ENCODE peak calls at places on chromosomes 7 and 10, in five cellular contexts. One of them, this sample, is unnamed.

GRCh38 chr7:131604841-131605279 is 48.4 kb upstream of the PODXL start:
- DNase-seq in HL-60: no peak
- DNase-seq in fibroblast of lung: no peak
- DNase-seq in OCI-LY7: no peak
- DNase-seq in kidney epithelial cell: no peak
- DNase-seq in this sample: peak

GRCh38 chr7:136845899-136846465 is 22.5 kb upstream of the CHRM2 start:
- DNase-seq in HL-60: peak
- DNase-seq in fibroblast of lung: peak
- DNase-seq in OCI-LY7: no peak
- DNase-seq in kidney epithelial cell: no peak
- DNase-seq in this sample: no peak

GRCh38 chr10:71036586-71036985 is 148.2 kb upstream of the PCBD1 start:
- DNase-seq in HL-60: no peak
- DNase-seq in fibroblast of lung: no peak
- DNase-seq in OCI-LY7: no peak
- DNase-seq in kidney epithelial cell: no peak
- DNase-seq in this sample: no peak

GRCh38 chr7:48074231-48074654 is 14.8 kb upstream of the UPP1 start:
- DNase-seq in HL-60: no peak
- DNase-seq in fibroblast of lung: no peak
- DNase-seq in OCI-LY7: no peak
- DNase-seq in kidney epithelial cell: no peak
- DNase-seq in this sample: no peak

GRCh38 chr10:12638103-12638502 is 288.8 kb downstream of the CAMK1D start:
- DNase-seq in HL-60: no peak
- DNase-seq in fibroblast of lung: peak
- DNase-seq in OCI-LY7: no peak
- DNase-seq in kidney epithelial cell: no peak
- DNase-seq in this sample: peak

GRCh38 chr10:46556515-46557318 is at the start of gene GPRIN2:
- DNase-seq in HL-60: no peak
- DNase-seq in fibroblast of lung: no peak
- DNase-seq in OCI-LY7: no peak
- DNase-seq in kidney epithelial cell: no peak
- DNase-seq in this sample: no peak

GRCh38 chr7:79420464-79420863 is 33.0 kb downstream of the MAGI2 start:
- DNase-seq in HL-60: no peak
- DNase-seq in fibroblast of lung: peak
- DNase-seq in OCI-LY7: no peak
- DNase-seq in kidney epithelial cell: peak
- DNase-seq in this sample: peak

GRCh38 chr10:76618641-76619040 is 1019.0 kb downstream of the KCNMA1 start:
- DNase-seq in HL-60: no peak
- DNase-seq in fibroblast of lung: no peak
- DNase-seq in OCI-LY7: no peak
- DNase-seq in kidney epithelial cell: peak
- DNase-seq in this sample: no peak

GRCh38 chr10:62045765-62046521 is 144.4 kb downstream of the ARID5B start:
- DNase-seq in HL-60: no peak
- DNase-seq in fibroblast of lung: peak
- DNase-seq in OCI-LY7: peak
- DNase-seq in kidney epithelial cell: peak
- DNase-seq in this sample: peak

GRCh38 chr7:73899731-73900142 is 38.8 kb downstream of the TMEM270 start:
- DNase-seq in HL-60: no peak
- DNase-seq in fibroblast of lung: peak
- DNase-seq in OCI-LY7: no peak
- DNase-seq in kidney epithelial cell: no peak
- DNase-seq in this sample: peak

GRCh38 chr10:73655257-73655989 is 406 bp downstream of the SYNPO2L start:
- DNase-seq in HL-60: no peak
- DNase-seq in fibroblast of lung: no peak
- DNase-seq in OCI-LY7: no peak
- DNase-seq in kidney epithelial cell: no peak
- DNase-seq in this sample: no peak

GRCh38 chr10:79314761-79315601 is 32.3 kb upstream of the PPIF start:
- DNase-seq in HL-60: no peak
- DNase-seq in fibroblast of lung: no peak
- DNase-seq in OCI-LY7: no peak
- DNase-seq in kidney epithelial cell: no peak
- DNase-seq in this sample: no peak

GRCh38 chr7:727104-727805 is at the start of gene PRKAR1B:
- DNase-seq in HL-60: peak
- DNase-seq in fibroblast of lung: no peak
- DNase-seq in OCI-LY7: peak
- DNase-seq in kidney epithelial cell: no peak
- DNase-seq in this sample: no peak

GRCh38 chr10:1516492-1517224 is 220.7 kb downstream of the ADARB2 start:
- DNase-seq in HL-60: no peak
- DNase-seq in fibroblast of lung: no peak
- DNase-seq in OCI-LY7: no peak
- DNase-seq in kidney epithelial cell: no peak
- DNase-seq in this sample: no peak

GRCh38 chr10:32070645-32071044 is 14.4 kb upstream of the KIF5B start:
- DNase-seq in HL-60: no peak
- DNase-seq in fibroblast of lung: no peak
- DNase-seq in OCI-LY7: no peak
- DNase-seq in kidney epithelial cell: no peak
- DNase-seq in this sample: no peak

GRCh38 chr10:114031113-114031512 is 12.6 kb upstream of the ADRB1 start:
- DNase-seq in HL-60: no peak
- DNase-seq in fibroblast of lung: no peak
- DNase-seq in OCI-LY7: no peak
- DNase-seq in kidney epithelial cell: no peak
- DNase-seq in this sample: no peak

GRCh38 chr7:158353606-158354570 is 233.7 kb downstream of the PTPRN2 start:
- DNase-seq in HL-60: peak
- DNase-seq in fibroblast of lung: no peak
- DNase-seq in OCI-LY7: peak
- DNase-seq in kidney epithelial cell: no peak
- DNase-seq in this sample: no peak

GRCh38 chr7:66187894-66188293 is 17.2 kb upstream of the TPST1 start:
- DNase-seq in HL-60: no peak
- DNase-seq in fibroblast of lung: no peak
- DNase-seq in OCI-LY7: no peak
- DNase-seq in kidney epithelial cell: no peak
- DNase-seq in this sample: no peak

GRCh38 chr7:135414850-135415439 is 95.0 kb downstream of the CNOT4 start:
- DNase-seq in HL-60: peak
- DNase-seq in fibroblast of lung: peak
- DNase-seq in OCI-LY7: peak
- DNase-seq in kidney epithelial cell: peak
- DNase-seq in this sample: peak

GRCh38 chr7:12028508-12028907 is 182.6 kb upstream of the TMEM106B start:
- DNase-seq in HL-60: no peak
- DNase-seq in fibroblast of lung: no peak
- DNase-seq in OCI-LY7: no peak
- DNase-seq in kidney epithelial cell: no peak
- DNase-seq in this sample: no peak

GRCh38 chr7:32357535-32358277 is 132.5 kb downstream of the LSM5 start:
- DNase-seq in HL-60: peak
- DNase-seq in fibroblast of lung: no peak
- DNase-seq in OCI-LY7: peak
- DNase-seq in kidney epithelial cell: no peak
- DNase-seq in this sample: no peak

GRCh38 chr7:12422449-12423320 is 19.0 kb upstream of the VWDE start:
- DNase-seq in HL-60: no peak
- DNase-seq in fibroblast of lung: peak
- DNase-seq in OCI-LY7: no peak
- DNase-seq in kidney epithelial cell: no peak
- DNase-seq in this sample: no peak

GRCh38 chr7:150402671-150403321 is 23.7 kb downstream of the ZNF775 start:
- DNase-seq in HL-60: no peak
- DNase-seq in fibroblast of lung: no peak
- DNase-seq in OCI-LY7: no peak
- DNase-seq in kidney epithelial cell: no peak
- DNase-seq in this sample: no peak

GRCh38 chr7:150404172-150404784 is 25.1 kb downstream of the ZNF775 start:
- DNase-seq in HL-60: no peak
- DNase-seq in fibroblast of lung: no peak
- DNase-seq in OCI-LY7: no peak
- DNase-seq in kidney epithelial cell: no peak
- DNase-seq in this sample: no peak

GRCh38 chr7:150404785-150405583 is 25.9 kb downstream of the ZNF775 start:
- DNase-seq in HL-60: peak
- DNase-seq in fibroblast of lung: peak
- DNase-seq in OCI-LY7: peak
- DNase-seq in kidney epithelial cell: no peak
- DNase-seq in this sample: peak

GRCh38 chr7:150401861-150402631 is 22.9 kb downstream of the ZNF775 start:
- DNase-seq in HL-60: no peak
- DNase-seq in fibroblast of lung: no peak
- DNase-seq in OCI-LY7: no peak
- DNase-seq in kidney epithelial cell: no peak
- DNase-seq in this sample: no peak

DNA sequence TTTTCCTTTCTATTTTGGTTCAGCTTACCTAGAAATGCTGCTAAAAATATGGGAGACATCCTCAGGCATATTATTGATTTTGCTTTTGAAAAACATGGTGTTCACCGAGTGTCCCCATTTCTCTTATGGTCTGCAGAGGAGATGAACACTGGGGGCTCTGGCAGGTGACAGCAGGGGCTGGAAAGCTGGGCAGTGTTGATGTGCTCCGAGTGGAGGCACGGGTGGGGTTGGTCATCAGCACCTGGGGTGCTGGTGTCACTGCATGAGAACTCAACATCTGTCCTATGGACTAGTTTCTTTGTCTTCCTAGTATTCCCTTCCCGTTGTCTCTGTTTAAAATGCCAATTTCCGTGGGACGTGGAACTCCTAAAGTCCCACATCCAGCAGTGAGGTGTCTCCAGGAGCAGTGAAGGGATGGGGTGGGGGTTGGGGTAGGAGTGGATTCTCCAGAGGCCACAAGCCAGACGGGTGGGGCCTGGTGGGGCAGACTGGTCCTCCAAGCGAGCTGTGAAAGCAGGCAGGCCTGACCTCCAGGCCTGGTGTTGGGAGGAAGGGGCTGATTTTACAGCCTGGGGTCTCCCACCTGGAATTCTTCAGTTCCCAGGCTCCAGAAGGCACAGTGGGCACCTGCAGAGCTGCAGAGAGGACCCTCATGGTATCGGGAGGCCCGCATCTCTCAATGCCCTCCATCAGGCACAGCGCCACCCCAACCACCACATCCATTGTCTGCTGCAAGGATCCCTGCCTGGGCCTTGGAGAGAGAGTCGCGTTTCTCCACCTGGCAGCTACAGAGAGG is 24.4 kb downstream of the ZNF775 start:
- DNase-seq in HL-60: no peak
- DNase-seq in fibroblast of lung: no peak
- DNase-seq in OCI-LY7: no peak
- DNase-seq in kidney epithelial cell: no peak
- DNase-seq in this sample: no peak
- H3K4me3 ChIP-seq in HL-60: no peak
- H3K4me3 ChIP-seq in fibroblast of lung: no peak
- H3K4me3 ChIP-seq in OCI-LY7: peak
- H3K4me3 ChIP-seq in kidney epithelial cell: no peak
- H3K4me3 ChIP-seq in this sample: no peak

DNA sequence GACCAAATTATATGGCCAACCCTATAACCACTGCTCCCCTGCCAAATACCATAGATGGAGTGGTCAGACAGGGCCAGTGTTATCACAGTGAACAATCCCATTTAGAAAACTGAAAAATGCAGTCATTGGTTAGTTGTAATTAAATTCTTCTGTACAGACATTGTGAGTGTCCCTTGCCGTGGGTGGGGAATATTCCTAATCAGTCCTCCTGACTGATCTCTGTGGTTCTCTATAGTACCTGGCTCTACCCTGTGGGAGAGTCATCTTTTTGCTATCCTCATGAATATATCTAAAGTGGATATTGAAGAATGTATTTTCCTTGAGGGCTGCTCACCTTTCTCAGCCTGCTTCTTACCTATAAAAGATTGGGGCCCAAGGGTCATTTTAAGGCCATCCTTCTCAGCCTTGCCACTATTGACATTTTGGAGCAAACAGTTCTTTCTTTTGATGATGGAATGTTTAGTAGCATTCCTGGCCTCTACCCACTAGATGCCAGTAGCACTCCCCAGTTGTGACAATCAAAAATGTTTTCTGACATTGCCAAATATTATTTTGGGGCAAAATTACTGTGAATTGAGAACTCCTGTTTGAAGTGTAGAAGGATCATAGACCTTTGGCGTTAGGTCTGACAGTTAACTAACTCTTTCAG is 110.2 kb downstream of the MAPK8 start:
- DNase-seq in HL-60: no peak
- DNase-seq in fibroblast of lung: no peak
- DNase-seq in OCI-LY7: no peak
- DNase-seq in kidney epithelial cell: no peak
- DNase-seq in this sample: no peak
- TF ChIP-seq CTCF in HL-60: no peak
- TF ChIP-seq CTCF in fibroblast of lung: no peak
- TF ChIP-seq CTCF in OCI-LY7: no peak
- TF ChIP-seq CTCF in kidney epithelial cell: no peak
- TF ChIP-seq CTCF in this sample: no peak

GRCh38 chr7:64887756-64888508 is 15.1 kb upstream of the ZNF273 start:
- DNase-seq in HL-60: no peak
- DNase-seq in fibroblast of lung: no peak
- DNase-seq in OCI-LY7: peak
- DNase-seq in kidney epithelial cell: no peak
- DNase-seq in this sample: no peak

GRCh38 chr7:64890761-64891666 is 12.1 kb upstream of the ZNF273 start:
- DNase-seq in HL-60: no peak
- DNase-seq in fibroblast of lung: no peak
- DNase-seq in OCI-LY7: no peak
- DNase-seq in kidney epithelial cell: no peak
- DNase-seq in this sample: no peak

GRCh38 chr7:64888901-64889685 is 14.0 kb upstream of the ZNF273 start:
- DNase-seq in HL-60: peak
- DNase-seq in fibroblast of lung: peak
- DNase-seq in OCI-LY7: no peak
- DNase-seq in kidney epithelial cell: no peak
- DNase-seq in this sample: no peak

GRCh38 chr7:64888561-64888900 is 14.5 kb upstream of the ZNF273 start:
- DNase-seq in HL-60: no peak
- DNase-seq in fibroblast of lung: peak
- DNase-seq in OCI-LY7: no peak
- DNase-seq in kidney epithelial cell: no peak
- DNase-seq in this sample: no peak

DNA sequence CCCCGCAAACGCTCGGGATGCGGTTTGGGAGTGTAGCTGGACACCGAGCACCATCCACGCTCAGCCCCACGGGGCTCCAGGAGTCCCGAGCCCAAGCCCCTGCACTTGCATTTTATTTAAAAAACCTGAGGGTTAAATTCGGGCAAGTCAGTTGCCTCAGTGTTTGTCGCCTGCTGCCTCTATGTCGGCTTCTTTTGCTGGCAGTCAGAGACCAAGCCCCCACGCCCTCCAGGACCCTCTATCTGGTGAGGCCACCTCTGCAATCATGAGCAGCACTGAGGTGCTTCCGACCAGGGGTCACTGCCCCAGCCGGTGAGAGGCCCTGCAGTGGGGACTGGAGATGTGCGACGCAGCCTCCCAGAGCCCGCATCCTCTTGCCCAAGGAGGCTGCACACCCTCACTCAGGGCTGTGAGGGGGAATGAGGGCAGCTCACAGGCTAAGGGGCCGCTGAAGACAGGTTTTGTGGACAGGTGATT is 13.3 kb upstream of the ZNF273 start:
- DNase-seq in HL-60: no peak
- DNase-seq in fibroblast of lung: no peak
- DNase-seq in OCI-LY7: no peak
- DNase-seq in kidney epithelial cell: no peak
- DNase-seq in this sample: no peak
- H3K4me3 ChIP-seq in HL-60: no peak
- H3K4me3 ChIP-seq in fibroblast of lung: no peak
- H3K4me3 ChIP-seq in OCI-LY7: no peak
- H3K4me3 ChIP-seq in kidney epithelial cell: no peak
- H3K4me3 ChIP-seq in this sample: no peak

GRCh38 chr10:27252267-27253000 is 11.8 kb upstream of the ACBD5 start:
- DNase-seq in HL-60: peak
- DNase-seq in fibroblast of lung: peak
- DNase-seq in OCI-LY7: no peak
- DNase-seq in kidney epithelial cell: no peak
- DNase-seq in this sample: no peak
- TF ChIP-seq CTCF in HL-60: no peak
- TF ChIP-seq CTCF in fibroblast of lung: no peak
- TF ChIP-seq CTCF in OCI-LY7: no peak
- TF ChIP-seq CTCF in kidney epithelial cell: peak
- TF ChIP-seq CTCF in this sample: peak

This sample was measured in HFF-Myc.